ENCODE peak calls at places on chromosomes 3 and 15, in five cellular contexts. One of them, this sample, is unnamed.

GRCh38 chr3:43862992-43863805 is 172.5 kb downstream of the ABHD5 start:
- DNase-seq in neural progenitor cell: no peak
- DNase-seq in A549: no peak
- DNase-seq in uterus: no peak
- DNase-seq in endodermal cell: peak
- DNase-seq in this sample: peak

GRCh38 chr15:70528270-70528706 is 235.1 kb downstream of the UACA start:
- DNase-seq in uterus: no peak
- DNase-seq in neural progenitor cell: no peak
- DNase-seq in endodermal cell: peak
- DNase-seq in A549: no peak
- DNase-seq in this sample: no peak

GRCh38 chr15:66844041-66844746 is 142.2 kb downstream of the SMAD6 start:
- DNase-seq in A549: no peak
- DNase-seq in endodermal cell: no peak
- DNase-seq in uterus: no peak
- DNase-seq in neural progenitor cell: no peak
- DNase-seq in this sample: no peak

GRCh38 chr3:41418961-41419691 is 219.8 kb downstream of the CTNNB1 start:
- DNase-seq in A549: peak
- DNase-seq in endodermal cell: peak
- DNase-seq in neural progenitor cell: peak
- DNase-seq in uterus: no peak
- DNase-seq in this sample: no peak

GRCh38 chr15:39192979-39193559 is 387.8 kb upstream of the THBS1 start:
- DNase-seq in neural progenitor cell: no peak
- DNase-seq in A549: no peak
- DNase-seq in uterus: no peak
- DNase-seq in endodermal cell: no peak
- DNase-seq in this sample: no peak

GRCh38 chr3:121155023-121155422 is 247.0 kb downstream of the STXBP5L start:
- DNase-seq in uterus: no peak
- DNase-seq in A549: no peak
- DNase-seq in neural progenitor cell: no peak
- DNase-seq in endodermal cell: no peak
- DNase-seq in this sample: no peak

GRCh38 chr3:151460240-151460639 is 621 bp downstream of the IGSF10 start:
- DNase-seq in A549: no peak
- DNase-seq in endodermal cell: no peak
- DNase-seq in uterus: no peak
- DNase-seq in neural progenitor cell: no peak
- DNase-seq in this sample: no peak

GRCh38 chr15:58535894-58536293 is 104.1 kb downstream of the LIPC start:
- DNase-seq in neural progenitor cell: no peak
- DNase-seq in uterus: no peak
- DNase-seq in endodermal cell: peak
- DNase-seq in A549: no peak
- DNase-seq in this sample: no peak

GRCh38 chr3:123807820-123808219 is 76.3 kb downstream of the MYLK start:
- DNase-seq in uterus: no peak
- DNase-seq in endodermal cell: no peak
- DNase-seq in A549: no peak
- DNase-seq in neural progenitor cell: no peak
- DNase-seq in this sample: no peak

GRCh38 chr15:42270996-42271395 is 2.0 kb upstream of the GANC start:
- DNase-seq in neural progenitor cell: no peak
- DNase-seq in endodermal cell: no peak
- DNase-seq in A549: no peak
- DNase-seq in uterus: no peak
- DNase-seq in this sample: no peak

GRCh38 chr3:66396161-66396760 is 104.6 kb downstream of the LRIG1 start:
- DNase-seq in neural progenitor cell: no peak
- DNase-seq in A549: no peak
- DNase-seq in uterus: no peak
- DNase-seq in endodermal cell: peak
- DNase-seq in this sample: no peak

GRCh38 chr3:171242951-171243350 is 216.4 kb upstream of the SLC2A2 start:
- DNase-seq in neural progenitor cell: no peak
- DNase-seq in A549: no peak
- DNase-seq in endodermal cell: no peak
- DNase-seq in uterus: no peak
- DNase-seq in this sample: no peak

GRCh38 chr3:31311571-31311970 is 221.2 kb upstream of the STT3B start:
- DNase-seq in neural progenitor cell: no peak
- DNase-seq in A549: no peak
- DNase-seq in uterus: no peak
- DNase-seq in endodermal cell: no peak
- DNase-seq in this sample: no peak

GRCh38 chr3:126436826-126437717 is 38.6 kb downstream of the ZXDC start:
- DNase-seq in A549: no peak
- DNase-seq in uterus: no peak
- DNase-seq in endodermal cell: no peak
- DNase-seq in neural progenitor cell: no peak
- DNase-seq in this sample: no peak

GRCh38 chr3:129422897-129423296 is 5.5 kb downstream of the EFCAB12 start:
- DNase-seq in endodermal cell: no peak
- DNase-seq in A549: no peak
- DNase-seq in neural progenitor cell: no peak
- DNase-seq in uterus: no peak
- DNase-seq in this sample: no peak

GRCh38 chr15:100103828-100104227 is 237.9 kb downstream of the ADAMTS17 start:
- DNase-seq in uterus: no peak
- DNase-seq in neural progenitor cell: no peak
- DNase-seq in endodermal cell: no peak
- DNase-seq in A549: no peak
- DNase-seq in this sample: no peak

GRCh38 chr3:66482005-66482404 is 18.8 kb downstream of the LRIG1 start:
- DNase-seq in A549: no peak
- DNase-seq in uterus: no peak
- DNase-seq in neural progenitor cell: no peak
- DNase-seq in endodermal cell: no peak
- DNase-seq in this sample: no peak

GRCh38 chr3:105538483-105538882 is 171.8 kb downstream of the ALCAM start:
- DNase-seq in A549: no peak
- DNase-seq in neural progenitor cell: no peak
- DNase-seq in endodermal cell: no peak
- DNase-seq in uterus: no peak
- DNase-seq in this sample: no peak

GRCh38 chr15:62972814-62973213 is 69.7 kb upstream of the TPM1 start:
- DNase-seq in uterus: no peak
- DNase-seq in A549: peak
- DNase-seq in endodermal cell: no peak
- DNase-seq in neural progenitor cell: no peak
- DNase-seq in this sample: no peak

GRCh38 chr3:49882182-49882581 is 12.5 kb upstream of the CAMKV start:
- DNase-seq in neural progenitor cell: no peak
- DNase-seq in A549: no peak
- DNase-seq in endodermal cell: no peak
- DNase-seq in uterus: no peak
- DNase-seq in this sample: no peak

GRCh38 chr3:111768571-111769100 is 90.4 kb upstream of the PHLDB2 start:
- DNase-seq in uterus: no peak
- DNase-seq in neural progenitor cell: no peak
- DNase-seq in endodermal cell: no peak
- DNase-seq in A549: peak
- DNase-seq in this sample: no peak

GRCh38 chr15:101191242-101191641 is 60.6 kb downstream of the CHSY1 start:
- DNase-seq in A549: no peak
- DNase-seq in neural progenitor cell: no peak
- DNase-seq in uterus: no peak
- DNase-seq in endodermal cell: no peak
- DNase-seq in this sample: no peak

GRCh38 chr15:101063891-101064794 is 145.0 kb downstream of the LRRK1 start:
- DNase-seq in endodermal cell: peak
- DNase-seq in A549: no peak
- DNase-seq in neural progenitor cell: no peak
- DNase-seq in uterus: no peak
- DNase-seq in this sample: no peak

GRCh38 chr15:71397377-71397776 is 282.1 kb downstream of the THSD4 start:
- DNase-seq in A549: no peak
- DNase-seq in neural progenitor cell: no peak
- DNase-seq in endodermal cell: no peak
- DNase-seq in uterus: no peak
- DNase-seq in this sample: no peak

GRCh38 chr3:29511701-29512100 is 230.8 kb downstream of the RBMS3 start:
- DNase-seq in neural progenitor cell: no peak
- DNase-seq in uterus: no peak
- DNase-seq in A549: no peak
- DNase-seq in endodermal cell: no peak
- DNase-seq in this sample: no peak

GRCh38 chr15:59609730-59610712 is 1.6 kb upstream of the GCNT3 start:
- DNase-seq in endodermal cell: no peak
- DNase-seq in neural progenitor cell: no peak
- DNase-seq in A549: no peak
- DNase-seq in uterus: no peak
- DNase-seq in this sample: no peak

GRCh38 chr3:148232409-148232808 is 465.3 kb upstream of the AGTR1 start:
- DNase-seq in uterus: no peak
- DNase-seq in A549: no peak
- DNase-seq in endodermal cell: no peak
- DNase-seq in neural progenitor cell: no peak
- DNase-seq in this sample: no peak

GRCh38 chr3:195451373-195452000 is 8.7 kb upstream of the ACAP2 start:
- DNase-seq in endodermal cell: no peak
- DNase-seq in uterus: no peak
- DNase-seq in A549: no peak
- DNase-seq in neural progenitor cell: peak
- DNase-seq in this sample: no peak

GRCh38 chr3:100159564-100160153 is 45.4 kb upstream of the FILIP1L start:
- DNase-seq in uterus: no peak
- DNase-seq in endodermal cell: no peak
- DNase-seq in neural progenitor cell: no peak
- DNase-seq in A549: no peak
- DNase-seq in this sample: no peak
- H3K27ac ChIP-seq in uterus: peak
- H3K27ac ChIP-seq in endodermal cell: no peak
- H3K27ac ChIP-seq in neural progenitor cell: no peak
- H3K27ac ChIP-seq in A549: no peak
- H3K27ac ChIP-seq in this sample: no peak

DNA sequence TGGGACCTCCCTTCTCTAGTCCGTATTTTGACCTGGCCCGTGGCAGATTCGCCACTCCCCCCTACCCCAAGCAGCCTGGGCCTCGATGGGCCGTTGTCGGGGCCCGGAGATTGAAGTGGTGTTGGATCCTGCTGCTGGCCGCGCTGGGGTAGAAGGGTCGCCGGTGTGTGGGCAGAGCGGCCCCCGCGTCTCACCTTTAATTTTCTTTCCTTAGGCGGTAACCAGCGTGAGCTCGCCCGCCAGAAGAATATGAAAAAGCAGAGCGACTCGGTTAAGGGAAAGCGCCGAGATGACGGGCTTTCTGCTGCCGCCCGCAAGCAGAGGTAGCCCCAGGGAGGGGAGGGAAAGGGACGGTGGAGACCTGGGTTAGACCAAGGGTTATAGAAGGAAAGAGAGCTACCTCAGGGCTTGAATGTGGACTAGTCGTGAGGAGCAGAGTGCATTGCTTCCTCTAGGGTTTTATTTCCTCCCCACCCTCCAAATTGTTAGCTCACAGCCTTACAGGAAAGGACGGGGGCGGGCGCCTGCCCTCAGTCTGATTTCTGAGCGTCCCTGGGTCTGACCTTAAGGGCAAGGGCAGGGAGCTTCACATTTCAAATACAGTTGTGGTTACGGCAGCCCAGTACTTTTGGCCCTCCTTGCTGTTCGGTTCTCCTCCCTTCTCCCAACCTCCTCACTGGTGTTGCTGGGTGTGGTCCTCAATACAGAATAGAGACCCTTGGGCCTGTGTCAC is 807 bp downstream of the SERF2 start:
- DNase-seq in uterus: no peak
- DNase-seq in A549: peak
- DNase-seq in neural progenitor cell: peak
- DNase-seq in endodermal cell: no peak
- DNase-seq in this sample: no peak
- TF ChIP-seq CTCF in uterus: no peak
- TF ChIP-seq CTCF in A549: no peak
- TF ChIP-seq CTCF in neural progenitor cell: no peak
- TF ChIP-seq CTCF in endodermal cell: no peak
- TF ChIP-seq CTCF in this sample: no peak

GRCh38 chr15:92034227-92034626 is 180.7 kb downstream of the SLCO3A1 start:
- DNase-seq in A549: no peak
- DNase-seq in uterus: no peak
- DNase-seq in endodermal cell: no peak
- DNase-seq in neural progenitor cell: no peak
- DNase-seq in this sample: no peak
- H3K4me3 ChIP-seq in A549: no peak
- H3K4me3 ChIP-seq in uterus: no peak
- H3K4me3 ChIP-seq in endodermal cell: no peak
- H3K4me3 ChIP-seq in neural progenitor cell: no peak
- H3K4me3 ChIP-seq in this sample: no peak

GRCh38 chr3:184568591-184568917 is 7.0 kb downstream of the EPHB3 start:
- DNase-seq in A549: no peak
- DNase-seq in neural progenitor cell: no peak
- DNase-seq in uterus: no peak
- DNase-seq in endodermal cell: no peak
- DNase-seq in this sample: no peak
- H3K27ac ChIP-seq in A549: peak
- H3K27ac ChIP-seq in neural progenitor cell: no peak
- H3K27ac ChIP-seq in uterus: peak
- H3K27ac ChIP-seq in endodermal cell: peak
- H3K27ac ChIP-seq in this sample: peak

GRCh38 chr3:102466001-102466400 is 31.2 kb downstream of the ZPLD1 start:
- DNase-seq in uterus: no peak
- DNase-seq in neural progenitor cell: no peak
- DNase-seq in endodermal cell: no peak
- DNase-seq in A549: no peak
- DNase-seq in this sample: no peak

GRCh38 chr3:102473648-102474047 is 38.8 kb downstream of the ZPLD1 start:
- DNase-seq in neural progenitor cell: no peak
- DNase-seq in uterus: no peak
- DNase-seq in endodermal cell: no peak
- DNase-seq in A549: no peak
- DNase-seq in this sample: no peak

GRCh38 chr3:102474207-102474606 is 39.4 kb downstream of the ZPLD1 start:
- DNase-seq in uterus: no peak
- DNase-seq in A549: no peak
- DNase-seq in endodermal cell: no peak
- DNase-seq in neural progenitor cell: no peak
- DNase-seq in this sample: no peak

GRCh38 chr3:102471491-102471890 is 36.7 kb downstream of the ZPLD1 start:
- DNase-seq in uterus: no peak
- DNase-seq in neural progenitor cell: no peak
- DNase-seq in A549: no peak
- DNase-seq in endodermal cell: no peak
- DNase-seq in this sample: no peak

DNA sequence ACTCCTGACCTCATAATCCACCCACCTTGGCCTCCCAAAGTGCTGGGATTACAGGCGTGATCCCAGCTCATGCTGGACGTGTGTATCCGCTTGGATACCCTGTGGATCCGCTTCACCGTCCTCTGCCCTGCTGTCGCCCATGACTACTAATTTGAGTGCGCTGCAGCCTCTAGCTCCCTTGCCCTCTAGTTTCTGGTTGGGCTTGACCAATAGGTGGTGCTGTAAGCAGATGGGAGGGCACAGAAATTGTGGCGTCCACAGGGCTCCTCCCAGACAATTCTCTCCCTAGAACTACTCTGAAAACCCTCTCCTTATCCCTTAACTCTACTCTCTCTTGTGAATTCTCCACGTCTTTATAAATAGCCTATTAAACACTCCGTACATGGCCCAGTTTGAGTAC is 36.2 kb downstream of the ZPLD1 start:
- DNase-seq in uterus: no peak
- DNase-seq in endodermal cell: peak
- DNase-seq in A549: no peak
- DNase-seq in neural progenitor cell: peak
- DNase-seq in this sample: peak
- TF ChIP-seq CTCF in uterus: no peak
- TF ChIP-seq CTCF in endodermal cell: peak
- TF ChIP-seq CTCF in A549: no peak
- TF ChIP-seq CTCF in neural progenitor cell: peak
- TF ChIP-seq CTCF in this sample: peak